ENCODE peak calls at places on chromosome 19, in five cellular contexts. D is DND-41, Q is H9, Z is cardiac muscle cell, N is heart left ventricle. K is an unnamed sample.

GRCh38 chr19:1459479-1459878 is 9.6 kb downstream of the APC2 start:
- DNase-seq in Z (no peak), N (no peak), D (no peak), Q (no peak), K (no peak)

GRCh38 chr19:6894313-6894712 is 6.9 kb downstream of the ADGRE1 start:
- DNase-seq in D (no peak), N (no peak), Q (no peak), Z (no peak), K (no peak)

GRCh38 chr19:2578391-2578826 is 102.5 kb downstream of the GADD45B start:
- DNase-seq in D (no peak), Q (peak; percentile 55), N (no peak), Z (peak; percentile 71), K (no peak)

GRCh38 chr19:5148794-5149190 is 179.9 kb downstream of the KDM4B start:
- DNase-seq in D (no peak), N (no peak), Q (no peak), Z (no peak), K (no peak)

GRCh38 chr19:30784850-30785459 is 412.8 kb downstream of the ZNF536 start:
- DNase-seq in Q (peak; percentile 79), N (peak; percentile 20), Z (peak; percentile 50), D (peak; percentile 64), K (peak; percentile 14)

GRCh38 chr19:46350758-46351159 is 3.9 kb downstream of the PPP5C start:
- DNase-seq in Z (no peak), Q (no peak), N (peak; percentile 29), D (no peak), K (no peak)

GRCh38 chr19:42343344-42344110 is 18.1 kb downstream of the MEGF8 start:
- DNase-seq in Z (no peak), N (no peak), Q (peak; percentile 64), D (no peak), K (no peak)

GRCh38 chr19:42313096-42313839 is at the start of gene TMEM145:
- DNase-seq in D (peak; percentile 50), N (no peak), Z (peak; percentile 52), Q (peak; percentile 73), K (no peak)

GRCh38 chr19:5953034-5953589 is 24.8 kb downstream of the RANBP3 start:
- DNase-seq in Z (no peak), Q (no peak), N (no peak), D (no peak), K (no peak)

GRCh38 chr19:33227870-33228599 is 2.4 kb upstream of the SLC7A10 start:
- DNase-seq in N (no peak), Q (no peak), Z (peak; percentile 12), D (no peak), K (no peak)

GRCh38 chr19:33245948-33246728 is 20.5 kb upstream of the SLC7A10 start:
- DNase-seq in Z (peak; percentile 49), N (no peak), D (peak; percentile 24), Q (no peak), K (no peak)

GRCh38 chr19:33905473-33905936 is 108.8 kb downstream of the KCTD15 start:
- DNase-seq in N (peak; percentile 64), Z (peak; percentile 35), D (no peak), Q (peak; percentile 60), K (no peak)

GRCh38 chr19:44202470-44202869 is 9.9 kb upstream of the ZNF227 start:
- DNase-seq in D (no peak), Z (peak; percentile 63), N (no peak), Q (no peak), K (no peak)

GRCh38 chr19:41192574-41193419 is at the start of gene CYP2S1:
- DNase-seq in D (no peak), N (no peak), Q (peak; percentile 78), Z (peak; percentile 11), K (no peak)

GRCh38 chr19:38155453-38155852 is 68.6 kb downstream of the DPF1 start:
- DNase-seq in N (no peak), D (no peak), Q (no peak), Z (peak; percentile 31), K (no peak)

GRCh38 chr19:5823579-5824281 is 15.8 kb downstream of the FUT6 start:
- DNase-seq in N (no peak), Z (no peak), Q (peak; percentile 74), D (no peak), K (no peak)

GRCh38 chr19:41706741-41707501 is 1.5 kb upstream of the CEACAM5 start:
- DNase-seq in D (peak; percentile 53), Q (peak; percentile 90), N (no peak), Z (peak; percentile 30), K (no peak)

GRCh38 chr19:10096615-10096963 is 5.9 kb downstream of the ANGPTL6 start:
- DNase-seq in N (peak; percentile 24), D (no peak), Z (no peak), Q (no peak), K (no peak)

GRCh38 chr19:1237754-1238372 is at the start of gene CBARP:
- DNase-seq in D (peak; percentile 38), N (no peak), Z (peak; percentile 49), Q (no peak), K (no peak)

GRCh38 chr19:17909017-17909732 is 23.6 kb upstream of the CCDC124 start:
- DNase-seq in N (no peak), Q (peak; percentile 73), Z (no peak), D (no peak), K (no peak)

GRCh38 chr19:29089315-29089855 is 123.6 kb downstream of the UQCRFS1 start:
- DNase-seq in Q (no peak), D (peak; percentile 39), N (no peak), Z (no peak), K (no peak)

DNA sequence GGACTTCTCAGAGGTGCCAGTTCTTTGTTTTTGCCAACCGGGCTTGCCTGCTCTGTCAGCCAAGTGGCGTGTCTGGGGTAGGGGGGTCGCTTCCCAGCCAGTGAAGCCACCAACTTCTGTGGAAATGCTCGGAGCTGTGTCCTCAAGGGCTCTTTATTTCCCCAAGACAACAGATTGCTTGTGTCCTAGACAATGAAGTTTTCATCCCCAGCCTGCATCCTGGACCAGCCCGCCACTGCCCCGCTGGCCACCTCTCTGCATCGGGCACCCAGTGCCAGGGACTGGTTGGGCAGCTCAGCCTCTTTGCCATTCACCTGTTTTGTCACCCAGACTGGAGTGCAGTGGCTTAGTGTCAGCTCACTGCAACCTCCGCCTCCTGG is 3.7 kb downstream of the RAB11B start:
- DNase-seq in Z (no peak), N (no peak), D (no peak), Q (no peak), K (no peak)
- H3K4me1 ChIP-seq in Z (no peaks in the 10 kb centered on the region), N (peaks cover 63% of the 10 kb centered on the region), D (peaks cover 26% of the 10 kb centered on the region), Q (no peaks in the 10 kb centered on the region), K (peaks cover 70% of the 10 kb centered on the region)

GRCh38 chr19:16605552-16605951 is 22.5 kb downstream of the MED26 start:
- DNase-seq in D (no peak), N (no peak), Z (no peak), Q (no peak), K (peak; percentile 78)
- TF ChIP-seq CTCF in D (no peak), N (peak; percentile 32), Z (no peak), Q (no peak), K (peak; percentile 67)

GRCh38 chr19:54373781-54374266 is 9.1 kb upstream of the LAIR1 start:
- DNase-seq in D (peak; percentile 65), Z (no peak), N (no peak), Q (no peak), K (peak; percentile 32)

GRCh38 chr19:54379187-54379678 is 14.5 kb upstream of the LAIR1 start:
- DNase-seq in Z (no peak), Q (no peak), D (no peak), N (no peak), K (no peak)

GRCh38 chr19:54380897-54381296 is 16.2 kb upstream of the LAIR1 start:
- DNase-seq in D (no peak), Z (no peak), N (no peak), Q (no peak), K (no peak)

GRCh38 chr19:54376610-54377009 is 11.9 kb upstream of the LAIR1 start:
- DNase-seq in N (no peak), Q (no peak), Z (no peak), D (peak; percentile 76), K (no peak)
- H3K4me1 ChIP-seq in N (no peaks in the 10 kb centered on the region), Q (no peaks in the 10 kb centered on the region), Z (no peaks in the 10 kb centered on the region), D (peaks cover 75% of the 10 kb centered on the region), K (no peaks in the 10 kb centered on the region)

DNA sequence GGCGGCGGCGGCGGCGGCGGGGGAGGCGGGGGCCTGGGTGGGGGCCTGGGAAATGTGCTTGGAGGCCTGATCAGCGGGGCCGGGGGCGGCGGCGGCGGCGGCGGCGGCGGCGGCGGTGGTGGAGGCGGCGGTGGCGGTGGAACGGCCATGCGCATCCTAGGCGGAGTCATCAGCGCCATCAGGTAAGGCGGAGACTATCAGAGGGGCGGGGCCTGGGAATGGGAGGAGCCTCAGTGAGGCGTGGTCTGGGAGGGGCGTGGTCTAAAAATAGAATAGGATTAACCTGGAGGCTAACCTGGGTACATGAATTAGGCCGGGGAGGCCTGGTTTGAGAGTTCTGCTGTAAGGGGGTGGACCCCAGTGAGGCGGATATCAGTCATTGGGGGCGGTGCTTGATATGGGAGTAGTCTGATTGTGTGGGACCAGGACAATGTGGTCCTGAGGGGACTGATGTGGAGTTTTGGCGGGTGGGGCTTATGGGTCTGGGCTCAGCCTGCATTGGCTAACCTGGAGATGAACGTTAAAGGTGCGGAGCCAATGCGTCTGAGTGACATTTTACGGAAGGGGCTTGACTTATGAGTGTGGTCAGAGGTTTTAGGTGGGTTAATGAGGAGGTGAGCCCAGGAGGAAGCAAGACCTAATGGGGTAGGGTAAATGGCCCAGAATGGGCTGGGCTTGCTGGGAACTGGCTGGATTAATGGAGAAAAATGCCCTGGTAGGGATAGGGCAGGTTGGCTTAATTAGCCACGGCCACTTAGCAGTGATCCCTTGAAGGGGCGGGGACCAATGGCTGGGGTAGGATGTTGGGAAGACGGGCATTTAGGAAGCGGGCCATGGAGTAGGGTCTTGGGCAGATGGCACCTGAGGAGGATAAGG is 1.4 kb downstream of the CAPNS1 start:
- DNase-seq in Q (peak; percentile 98), N (peak; percentile 84), D (peak; percentile 87), Z (peak; percentile 85), K (peak; percentile 80)
- TF ChIP-seq CTCF in Q (no peak), N (no peak), D (no peak), Z (no peak), K (no peak)

GRCh38 chr19:15675560-15675959 is 2.7 kb downstream of the CYP4F12 start:
- DNase-seq in N (no peak), Q (no peak), D (peak; percentile 43), Z (no peak), K (no peak)
- H3K4me1 ChIP-seq in N (peaks cover 11% of the 10 kb centered on the region), Q (no peaks in the 10 kb centered on the region), D (no peaks in the 10 kb centered on the region), Z (no peaks in the 10 kb centered on the region), K (no peaks in the 10 kb centered on the region)

GRCh38 chr19:50490411-50490811 is 13.8 kb upstream of the GARIN5A start:
- DNase-seq in Z (no peak), N (no peak), D (no peak), Q (peak; percentile 26), K (no peak)

GRCh38 chr19:50494186-50495019 is 16.6 kb downstream of the JOSD2 start:
- DNase-seq in Q (peak; percentile 13), Z (no peak), D (no peak), N (no peak), K (no peak)

GRCh38 chr19:50493171-50493570 is 16.5 kb upstream of the GARIN5A start:
- DNase-seq in N (no peak), Q (no peak), D (no peak), Z (no peak), K (no peak)

GRCh38 chr19:50490991-50491472 is 14.4 kb upstream of the GARIN5A start:
- DNase-seq in Z (no peak), N (no peak), Q (peak; percentile 25), D (no peak), K (no peak)

GRCh38 chr19:50492303-50493052 is 15.8 kb upstream of the GARIN5A start:
- DNase-seq in N (no peak), Q (peak; percentile 39), D (peak; percentile 22), Z (no peak), K (no peak)
- TF ChIP-seq CTCF in N (no peak), Q (no peak), D (no peak), Z (no peak), K (no peak)